ENCODE peak calls at places on chromosomes 6 and 20, in eight cellular contexts. One of them, this sample, is unnamed.

GRCh38 chr20:10708342-10709185 is 34.8 kb upstream of the JAG1 start:
- DNase-seq in GM04503: peak; percentile 39
- DNase-seq in foreskin fibroblast: peak; percentile 78
- DNase-seq in NCI-H1930: no peak
- DNase-seq in NCI-H1417: no peak
- DNase-seq in natural killer cell: no peak
- DNase-seq in germinal center: no peak
- DNase-seq in T follicular helper cell: no peak
- DNase-seq in this sample: no peak

GRCh38 chr6:169738204-169738971 is 13.0 kb downstream of the DYNLT2 start:
- DNase-seq in natural killer cell: no peak
- DNase-seq in germinal center: no peak
- DNase-seq in foreskin fibroblast: peak; percentile 17
- DNase-seq in NCI-H1417: peak; percentile 82
- DNase-seq in T follicular helper cell: no peak
- DNase-seq in NCI-H1930: no peak
- DNase-seq in GM04503: no peak
- DNase-seq in this sample: no peak

GRCh38 chr20:51687630-51688029 is 80.6 kb downstream of the ATP9A start:
- DNase-seq in NCI-H1417: no peak
- DNase-seq in natural killer cell: no peak
- DNase-seq in T follicular helper cell: no peak
- DNase-seq in NCI-H1930: no peak
- DNase-seq in foreskin fibroblast: no peak
- DNase-seq in germinal center: no peak
- DNase-seq in GM04503: no peak
- DNase-seq in this sample: no peak

GRCh38 chr20:58938078-58938477 is 43.0 kb upstream of the NELFCD start:
- DNase-seq in T follicular helper cell: no peak
- DNase-seq in NCI-H1417: no peak
- DNase-seq in foreskin fibroblast: no peak
- DNase-seq in NCI-H1930: no peak
- DNase-seq in GM04503: no peak
- DNase-seq in germinal center: no peak
- DNase-seq in natural killer cell: no peak
- DNase-seq in this sample: no peak

GRCh38 chr6:150395388-150396009 is 26.7 kb downstream of the IYD start:
- DNase-seq in NCI-H1930: peak; percentile 41
- DNase-seq in foreskin fibroblast: peak; percentile 24
- DNase-seq in germinal center: peak; percentile 65
- DNase-seq in GM04503: no peak
- DNase-seq in T follicular helper cell: no peak
- DNase-seq in NCI-H1417: peak; percentile 83
- DNase-seq in natural killer cell: no peak
- DNase-seq in this sample: peak; percentile 55

GRCh38 chr6:134909701-134910595 is 40.0 kb downstream of the ALDH8A1 start:
- DNase-seq in T follicular helper cell: no peak
- DNase-seq in natural killer cell: no peak
- DNase-seq in NCI-H1930: no peak
- DNase-seq in foreskin fibroblast: no peak
- DNase-seq in germinal center: no peak
- DNase-seq in NCI-H1417: no peak
- DNase-seq in GM04503: no peak
- DNase-seq in this sample: no peak

GRCh38 chr20:9025643-9026042 is 43.2 kb upstream of the PLCB4 start:
- DNase-seq in GM04503: peak; percentile 44
- DNase-seq in NCI-H1930: no peak
- DNase-seq in NCI-H1417: no peak
- DNase-seq in T follicular helper cell: no peak
- DNase-seq in germinal center: no peak
- DNase-seq in foreskin fibroblast: peak; percentile 51
- DNase-seq in natural killer cell: no peak
- DNase-seq in this sample: no peak

GRCh38 chr6:50936277-50936681 is 117.6 kb downstream of the TFAP2B start:
- DNase-seq in natural killer cell: no peak
- DNase-seq in NCI-H1417: no peak
- DNase-seq in GM04503: no peak
- DNase-seq in germinal center: no peak
- DNase-seq in foreskin fibroblast: no peak
- DNase-seq in T follicular helper cell: no peak
- DNase-seq in NCI-H1930: no peak
- DNase-seq in this sample: no peak